ENCODE peak calls at places on chromosome 2, in six cellular contexts. Q is H1, X is K562, K is HepG2, G is GM12878, Y is GM12891. R is an unnamed sample.

GRCh38 chr2:45166229-45166890 is 157.1 kb upstream of the SIX2 start:
- DNase-seq in Q (no peak), X (no peak), K (no peak), G (no peak), Y (no peak), R (no peak)

GRCh38 chr2:240868286-240869108 is at the start of gene AGXT:
- DNase-seq in Q (no peak), X (no peak), K (peak), G (no peak), Y (no peak), R (no peak)

GRCh38 chr2:217838409-217838831 is 164.4 kb downstream of the TNS1 start:
- DNase-seq in Q (no peak), X (no peak), K (no peak), G (no peak), Y (no peak), R (no peak)

GRCh38 chr2:14256890-14257289 is 375.6 kb upstream of the LRATD1 start:
- DNase-seq in Q (no peak), X (no peak), K (no peak), G (no peak), Y (no peak), R (no peak)

GRCh38 chr2:85265304-85265703 is 62.5 kb downstream of the TGOLN2 start:
- DNase-seq in Q (no peak), X (no peak), K (no peak), G (no peak), Y (no peak), R (no peak)

GRCh38 chr2:197706839-197707207 is 1.7 kb downstream of the MARS2 start:
- DNase-seq in Q (no peak), X (peak), K (no peak), G (no peak), Y (no peak), R (no peak)

GRCh38 chr2:239903803-239904202 is 121.3 kb downstream of the NDUFA10 start:
- DNase-seq in Q (peak), X (no peak), K (no peak), G (no peak), Y (no peak), R (no peak)

GRCh38 chr2:237698338-237698694 is 70.9 kb downstream of the LRRFIP1 start:
- DNase-seq in Q (no peak), X (no peak), K (no peak), G (no peak), Y (no peak), R (no peak)

GRCh38 chr2:238727585-238728321 is 120.1 kb upstream of the TWIST2 start:
- DNase-seq in Q (no peak), X (no peak), K (no peak), G (no peak), Y (no peak), R (no peak)

GRCh38 chr2:98505311-98505808 is 60.7 kb downstream of the INPP4A start:
- DNase-seq in Q (no peak), X (no peak), K (no peak), G (no peak), Y (no peak), R (no peak)

GRCh38 chr2:111222204-111222866 is 101.6 kb downstream of the BCL2L11 start:
- DNase-seq in Q (no peak), X (no peak), K (no peak), G (no peak), Y (no peak), R (no peak)

GRCh38 chr2:40455661-40456060 is 3.8 kb upstream of the SLC8A1 start:
- DNase-seq in Q (no peak), X (no peak), K (no peak), G (no peak), Y (no peak), R (no peak)

GRCh38 chr2:54657664-54658083 is 65.8 kb upstream of the EML6 start:
- DNase-seq in Q (peak), X (peak), K (peak), G (no peak), Y (peak), R (no peak)

GRCh38 chr2:204505946-204506345 is 39.3 kb upstream of the PARD3B start:
- DNase-seq in Q (no peak), X (no peak), K (no peak), G (no peak), Y (no peak), R (no peak)

GRCh38 chr2:33336036-33336625 is 140.3 kb upstream of the RASGRP3 start:
- DNase-seq in Q (no peak), X (no peak), K (no peak), G (no peak), Y (no peak), R (no peak)

GRCh38 chr2:144645055-144645778 is 125.3 kb upstream of the ZEB2 start:
- DNase-seq in Q (no peak), X (no peak), K (no peak), G (no peak), Y (no peak), R (no peak)

GRCh38 chr2:160043265-160043664 is 19.1 kb downstream of the PLA2R1 start:
- DNase-seq in Q (no peak), X (no peak), K (no peak), G (no peak), Y (no peak), R (no peak)

GRCh38 chr2:231672617-231673347 is 35.5 kb upstream of the PTMA start:
- DNase-seq in Q (peak), X (peak), K (peak), G (peak), Y (no peak), R (peak)

GRCh38 chr2:37570773-37571570 is 100.5 kb downstream of the CDC42EP3 start:
- DNase-seq in Q (no peak), X (peak), K (no peak), G (peak), Y (no peak), R (no peak)

GRCh38 chr2:206212673-206213513 is 53.2 kb downstream of the EEF1B2 start:
- DNase-seq in Q (no peak), X (no peak), K (no peak), G (no peak), Y (no peak), R (no peak)

GRCh38 chr2:7070483-7070882 is 153.3 kb downstream of the RNF144A start:
- DNase-seq in Q (no peak), X (no peak), K (no peak), G (no peak), Y (no peak), R (no peak)

GRCh38 chr2:88626171-88627054 is 851 bp downstream of the EIF2AK3 start:
- DNase-seq in Q (peak), X (peak), K (no peak), G (no peak), Y (peak), R (peak)

GRCh38 chr2:209719034-209719433 is 52.6 kb upstream of the UNC80 start:
- DNase-seq in Q (no peak), X (no peak), K (no peak), G (no peak), Y (no peak), R (no peak)

GRCh38 chr2:200617089-200618050 is 31.6 kb downstream of the AOX1 start:
- DNase-seq in Q (no peak), X (no peak), K (no peak), G (no peak), Y (no peak), R (no peak)

GRCh38 chr2:224276251-224276650 is 125.7 kb downstream of the FAM124B start:
- DNase-seq in Q (no peak), X (no peak), K (no peak), G (no peak), Y (no peak), R (no peak)

GRCh38 chr2:233980955-233981555 is 63.9 kb downstream of the TRPM8 start:
- DNase-seq in Q (no peak), X (no peak), K (no peak), G (no peak), Y (no peak), R (no peak)

GRCh38 chr2:215425021-215425782 is 10.7 kb downstream of the FN1 start:
- DNase-seq in Q (no peak), X (no peak), K (no peak), G (no peak), Y (no peak), R (no peak)

GRCh38 chr2:161422812-161423211 is 6.7 kb downstream of the TBR1 start:
- DNase-seq in Q (no peak), X (no peak), K (no peak), G (no peak), Y (no peak), R (no peak)
- TF ChIP-seq POLR2A in Q (no peak), X (no peak), K (no peak), G (no peak), Y (no peak), R (no peak)

DNA sequence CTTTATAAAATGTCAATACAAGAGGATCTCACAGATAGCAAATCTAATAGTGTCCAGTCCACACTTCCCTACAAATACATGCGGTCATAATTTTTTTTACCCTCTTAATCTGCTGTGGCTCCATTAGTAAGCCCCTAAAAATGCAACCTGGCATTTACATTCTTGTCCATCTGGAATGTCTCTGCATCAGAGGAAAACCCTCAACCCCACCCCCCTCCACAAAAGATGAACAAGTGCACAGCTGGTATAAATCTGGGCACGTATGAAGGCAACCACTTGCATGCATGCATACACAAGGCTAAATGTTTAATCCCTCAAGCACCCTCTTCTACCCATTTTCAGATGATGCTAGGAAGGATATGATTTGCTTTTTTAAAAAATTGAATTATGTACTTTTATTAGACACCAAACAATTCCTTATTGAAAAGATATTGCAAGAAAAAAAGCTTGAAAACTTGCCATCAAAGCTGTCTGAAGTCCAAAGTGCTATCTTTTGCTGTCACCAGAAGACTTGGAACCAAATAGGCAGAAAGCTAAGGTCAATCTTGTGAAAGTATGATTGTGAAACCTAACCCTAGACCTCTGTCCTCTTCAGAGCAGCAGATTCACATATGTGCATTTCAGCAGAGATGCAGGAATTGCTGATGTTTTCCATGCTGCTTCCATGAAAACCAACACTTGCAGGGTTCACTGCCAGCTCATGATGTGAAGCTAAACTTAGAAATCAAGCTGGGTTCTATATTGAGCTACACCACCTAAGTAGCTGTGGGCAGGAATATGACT is 39.0 kb downstream of the IRS1 start:
- DNase-seq in Q (no peak), X (no peak), K (peak), G (no peak), Y (no peak), R (no peak)
- TF ChIP-seq POLR2AphosphoS5 in Q (no peak), X (no peak), K (no peak), G (no peak), Y (no peak), R (no peak)

DNA sequence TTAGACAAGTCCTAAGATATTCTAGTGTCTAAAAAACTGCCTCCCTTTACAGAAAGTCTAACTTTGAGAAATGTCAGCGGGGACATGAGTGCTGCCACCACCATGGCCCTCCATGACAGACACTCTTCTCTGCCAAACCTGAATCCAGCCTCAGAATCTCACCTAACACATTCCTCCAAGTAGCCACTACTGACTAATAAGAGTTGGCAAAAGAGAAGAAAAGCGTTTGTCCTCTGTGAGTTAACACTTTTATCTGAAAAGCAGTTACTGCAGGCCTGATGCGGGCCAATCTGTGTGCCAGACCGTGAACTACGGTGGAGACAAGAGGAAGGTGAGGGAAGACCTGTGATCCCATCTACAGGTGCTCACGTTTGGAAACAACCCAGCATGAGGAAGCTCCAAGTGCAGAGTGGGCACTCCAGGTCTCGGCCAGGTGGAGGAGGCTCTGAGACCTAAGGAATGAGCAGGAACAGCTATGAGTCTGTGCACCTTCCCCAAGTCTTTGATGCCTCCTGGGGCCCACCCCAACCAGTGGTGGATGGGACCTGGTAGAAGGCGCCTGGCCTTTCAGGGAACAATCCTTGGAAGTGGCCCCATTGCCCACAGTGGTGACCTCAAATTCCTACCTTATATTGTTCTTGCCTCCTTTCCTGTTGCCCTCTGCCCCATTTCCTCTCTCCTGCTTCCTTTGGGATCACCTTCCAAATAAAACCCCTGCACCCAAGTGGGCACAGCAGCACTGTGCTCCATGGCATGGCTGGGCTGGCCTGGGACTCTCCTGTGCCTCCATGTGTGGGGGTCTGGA is 91.6 kb downstream of the BIN1 start:
- DNase-seq in Q (no peak), X (no peak), K (no peak), G (no peak), Y (no peak), R (no peak)
- TF ChIP-seq TAF1 in Q (no peak), X (no peak), K (no peak), G (no peak), Y (no peak), R (no peak)

GRCh38 chr2:64988420-64989125 is 626 bp upstream of the SLC1A4 start:
- DNase-seq in Q (peak), X (peak), K (peak), G (no peak), Y (peak), R (peak)
- TF ChIP-seq POLR2A in Q (no peak), X (peak), K (peak), G (peak), Y (peak), R (peak)

R was measured in GM12892.